ENCODE peak calls at places on chromosomes 6 and 20, in six cellular contexts. Z is sigmoid colon, G is LNCaP clone FGC, F is heart right ventricle, P is stomach, S is IMR-90. O is an unnamed sample.

GRCh38 chr20:51221791-51222408 is 199.0 kb upstream of the KCNG1 start:
- DNase-seq in Z (no peak), G (peak), F (no peak), P (no peak), S (peak), O (peak)

GRCh38 chr20:58397429-58397828 is 8.4 kb downstream of the VAPB start:
- DNase-seq in Z (no peak), G (no peak), F (no peak), P (no peak), S (no peak), O (no peak)

GRCh38 chr6:20771427-20771826 is 237.2 kb downstream of the CDKAL1 start:
- DNase-seq in Z (no peak), G (no peak), F (no peak), P (no peak), S (no peak), O (no peak)

GRCh38 chr6:100134297-100134696 is 140.3 kb upstream of the MCHR2 start:
- DNase-seq in Z (no peak), G (no peak), F (no peak), P (no peak), S (no peak), O (no peak)

GRCh38 chr6:1396952-1397868 is 7.8 kb downstream of the FOXF2 start:
- DNase-seq in Z (peak), G (peak), F (peak), P (peak), S (peak), O (peak)

GRCh38 chr20:8018928-8019177 is 708 bp downstream of the TMX4 start:
- DNase-seq in Z (no peak), G (no peak), F (no peak), P (no peak), S (peak), O (peak)

GRCh38 chr6:44199883-44200282 is 16.8 kb upstream of the MYMX start:
- DNase-seq in Z (no peak), G (no peak), F (no peak), P (no peak), S (no peak), O (no peak)

GRCh38 chr20:40563296-40563950 is 125.6 kb downstream of the MAFB start:
- DNase-seq in Z (no peak), G (peak), F (peak), P (peak), S (no peak), O (peak)

GRCh38 chr6:112457891-112458290 is 110.8 kb downstream of the RFPL4B start:
- DNase-seq in Z (no peak), G (no peak), F (no peak), P (no peak), S (no peak), O (no peak)

GRCh38 chr6:41008011-41008410 is 31.0 kb downstream of the UNC5CL start:
- DNase-seq in Z (no peak), G (no peak), F (no peak), P (no peak), S (no peak), O (no peak)

GRCh38 chr6:110398778-110399177 is 16.6 kb downstream of the DDO start:
- DNase-seq in Z (no peak), G (no peak), F (no peak), P (no peak), S (peak), O (peak)

GRCh38 chr20:12355185-12355584 is 437.5 kb downstream of the BTBD3 start:
- DNase-seq in Z (no peak), G (no peak), F (no peak), P (no peak), S (no peak), O (no peak)

GRCh38 chr6:77463881-77464867 is 883 bp upstream of the HTR1B start:
- DNase-seq in Z (peak), G (no peak), F (no peak), P (no peak), S (no peak), O (peak)

GRCh38 chr6:77466055-77467028 is 3.1 kb upstream of the HTR1B start:
- DNase-seq in Z (no peak), G (no peak), F (no peak), P (peak), S (peak), O (peak)

GRCh38 chr6:77463308-77463880 is at the start of gene HTR1B:
- DNase-seq in Z (peak), G (no peak), F (no peak), P (peak), S (peak), O (peak)

GRCh38 chr6:77461796-77462195 is 1.5 kb downstream of the HTR1B start:
- DNase-seq in Z (no peak), G (no peak), F (no peak), P (no peak), S (no peak), O (no peak)

GRCh38 chr6:77462359-77463307 is 658 bp downstream of the HTR1B start:
- DNase-seq in Z (peak), G (no peak), F (no peak), P (peak), S (no peak), O (peak)
- TF ChIP-seq CTCF in Z (no peak), G (no peak), F (peak), P (no peak), S (peak), O (peak)

GRCh38 chr6:18019539-18020534 is 32.4 kb upstream of the KIF13A start:
- DNase-seq in Z (no peak), G (no peak), F (peak), P (no peak), S (no peak), O (no peak)
- H3K4me3 ChIP-seq in Z (no peak), G (no peak), F (no peak), P (peak), S (no peak), O (no peak)

GRCh38 chr6:73943401-73943800 is 247.4 kb downstream of the CD109 start:
- DNase-seq in Z (no peak), G (no peak), F (no peak), P (no peak), S (no peak), O (no peak)
- TF ChIP-seq CTCF in Z (no peak), G (no peak), F (no peak), P (no peak), S (no peak), O (no peak)

DNA sequence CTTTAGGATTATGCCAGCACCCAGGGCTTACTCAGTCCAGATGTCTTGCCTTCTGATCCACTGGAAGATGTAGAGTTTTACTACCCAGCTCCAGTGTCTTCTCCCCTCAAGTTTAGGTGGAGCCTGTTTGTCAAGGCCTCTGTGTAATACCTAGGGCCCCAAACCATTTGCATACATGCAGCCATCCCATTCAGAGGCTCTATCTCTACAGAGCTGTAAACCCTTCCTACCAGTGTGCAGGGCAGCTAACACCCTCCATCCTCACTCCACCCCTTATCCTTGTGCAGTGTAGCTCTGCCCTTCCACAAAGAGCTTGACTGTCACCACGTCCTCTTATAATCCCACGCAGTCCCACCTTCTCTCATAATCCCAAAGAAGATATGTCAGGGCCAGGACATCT is 84.8 kb upstream of the SHLD1 start:
- DNase-seq in Z (no peak), G (no peak), F (no peak), P (no peak), S (no peak), O (no peak)
- H3K4me3 ChIP-seq in Z (no peak), G (no peak), F (no peak), P (no peak), S (no peak), O (no peak)

DNA sequence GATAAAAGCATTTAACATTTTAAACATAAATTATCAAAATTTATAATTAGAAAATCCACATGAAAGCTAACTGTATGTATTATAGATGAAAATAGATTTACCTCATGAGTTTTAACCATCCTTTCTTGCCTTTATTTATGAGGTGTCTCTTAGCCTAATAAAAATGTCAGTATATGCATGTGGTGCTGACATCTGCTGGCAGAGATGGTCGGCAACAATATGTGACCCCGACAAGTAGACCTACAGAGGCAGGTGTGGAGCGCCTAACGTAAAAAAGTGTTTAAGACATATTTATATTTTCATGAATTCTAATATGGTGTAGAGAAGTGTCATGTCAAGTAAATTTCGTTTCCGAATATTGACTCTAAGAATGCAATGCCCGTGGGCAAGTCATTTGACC is 149.0 kb upstream of the FUT9 start:
- DNase-seq in Z (no peak), G (no peak), F (no peak), P (peak), S (no peak), O (no peak)
- TF ChIP-seq CTCF in Z (no peak), G (peak), F (peak), P (no peak), S (no peak), O (peak)

GRCh38 chr6:77650098-77650663 is 2.7 kb upstream of the MEI4 start:
- DNase-seq in Z (peak), G (no peak), F (peak), P (no peak), S (no peak), O (peak)
- H3K4me3 ChIP-seq in Z (no peak), G (no peak), F (no peak), P (peak), S (no peak), O (peak)

GRCh38 chr20:48656120-48656519 is 171.7 kb downstream of the PREX1 start:
- DNase-seq in Z (no peak), G (no peak), F (no peak), P (no peak), S (no peak), O (no peak)

GRCh38 chr20:48658198-48658476 is 169.7 kb downstream of the PREX1 start:
- DNase-seq in Z (no peak), G (no peak), F (no peak), P (no peak), S (no peak), O (no peak)

GRCh38 chr20:48658505-48658904 is 169.3 kb downstream of the PREX1 start:
- DNase-seq in Z (no peak), G (no peak), F (no peak), P (no peak), S (no peak), O (no peak)

GRCh38 chr20:48657426-48658197 is 170.2 kb downstream of the PREX1 start:
- DNase-seq in Z (peak), G (no peak), F (no peak), P (peak), S (peak), O (peak)

DNA sequence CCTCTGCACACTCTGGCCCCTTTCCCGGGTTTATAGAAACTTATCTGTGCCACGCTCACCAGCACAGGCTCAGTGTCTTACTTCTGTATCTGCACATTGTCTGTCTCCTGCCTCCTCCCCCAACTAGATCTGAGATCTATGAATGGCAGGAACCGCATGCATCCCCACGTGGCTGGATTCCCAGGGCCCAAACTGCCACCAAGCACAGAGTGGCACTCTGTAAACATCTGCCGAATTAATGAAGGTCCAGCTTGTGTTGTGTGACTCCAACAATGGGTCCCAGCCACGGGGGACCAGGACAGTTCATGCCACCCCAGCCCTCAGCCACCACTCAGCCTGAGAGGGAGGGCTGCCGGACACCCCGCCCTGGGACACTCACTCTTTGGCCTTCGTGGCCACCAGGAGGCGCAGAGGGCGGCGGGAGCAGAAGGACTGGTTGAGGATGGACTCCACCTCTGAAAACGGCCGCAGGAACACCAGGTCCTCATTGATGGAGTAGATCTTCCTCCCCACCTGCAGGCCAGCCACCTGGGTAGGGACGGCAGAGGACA is 171.1 kb downstream of the PREX1 start:
- DNase-seq in Z (no peak), G (no peak), F (no peak), P (peak), S (no peak), O (no peak)
- TF ChIP-seq CTCF in Z (no peak), G (peak), F (no peak), P (no peak), S (no peak), O (no peak)

DNA sequence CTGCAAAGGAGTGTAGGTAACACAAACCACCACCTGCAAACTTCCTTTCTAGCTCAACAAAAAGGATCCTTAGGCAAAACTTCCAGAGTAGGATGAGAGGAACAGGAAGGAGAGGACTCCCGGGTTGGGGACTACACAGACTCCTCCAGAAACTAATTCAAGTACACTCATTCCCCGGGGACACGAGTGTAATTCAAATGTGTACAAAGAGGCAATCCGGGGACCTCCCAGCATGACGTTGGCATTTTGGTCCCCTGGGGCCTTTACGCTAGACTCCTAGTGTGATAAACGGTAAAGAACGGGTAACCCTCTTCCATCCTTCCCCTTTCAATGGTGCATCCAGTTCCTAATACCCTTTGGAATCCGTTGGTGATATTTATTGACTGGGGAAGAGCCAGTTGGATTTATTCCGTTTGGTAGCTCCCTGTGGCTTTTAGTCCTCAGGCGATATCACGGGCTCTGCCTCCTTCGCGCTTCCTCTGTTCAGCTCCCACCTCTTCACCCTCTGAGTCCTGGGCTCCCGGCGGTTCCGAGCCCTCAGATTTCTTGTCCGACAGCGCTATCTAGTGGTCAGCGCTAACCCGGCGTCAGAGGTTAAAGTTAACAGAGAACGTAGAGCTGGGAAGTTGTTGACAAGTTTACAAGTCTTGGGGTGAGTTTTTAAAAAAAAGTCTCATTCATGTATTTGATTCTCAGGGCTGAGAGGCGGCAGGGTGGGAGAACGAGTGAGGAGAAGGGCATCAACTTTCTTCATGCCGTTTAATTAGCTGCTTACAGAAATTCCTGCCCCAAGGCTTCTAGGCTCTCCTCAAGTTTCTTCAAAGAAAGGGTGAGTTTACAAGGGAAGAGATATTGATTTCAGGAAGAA is 2.9 kb upstream of the COL12A1 start:
- DNase-seq in Z (peak), G (no peak), F (peak), P (peak), S (peak), O (peak)
- H3K4me3 ChIP-seq in Z (no peak), G (no peak), F (no peak), P (peak), S (no peak), O (no peak)

GRCh38 chr6:55964136-55964535 is 88.7 kb upstream of the BMP5 start:
- DNase-seq in Z (no peak), G (no peak), F (no peak), P (no peak), S (no peak), O (no peak)

GRCh38 chr6:55960344-55960743 is 85.0 kb upstream of the BMP5 start:
- DNase-seq in Z (no peak), G (no peak), F (no peak), P (no peak), S (no peak), O (no peak)

GRCh38 chr6:55957961-55958422 is 82.6 kb upstream of the BMP5 start:
- DNase-seq in Z (no peak), G (no peak), F (no peak), P (no peak), S (peak), O (peak)

GRCh38 chr6:55958790-55959189 is 83.4 kb upstream of the BMP5 start:
- DNase-seq in Z (no peak), G (no peak), F (no peak), P (no peak), S (no peak), O (no peak)

GRCh38 chr6:55963301-55963700 is 87.9 kb upstream of the BMP5 start:
- DNase-seq in Z (no peak), G (no peak), F (no peak), P (no peak), S (no peak), O (no peak)
- TF ChIP-seq CTCF in Z (no peak), G (no peak), F (no peak), P (no peak), S (peak), O (peak)

DNA sequence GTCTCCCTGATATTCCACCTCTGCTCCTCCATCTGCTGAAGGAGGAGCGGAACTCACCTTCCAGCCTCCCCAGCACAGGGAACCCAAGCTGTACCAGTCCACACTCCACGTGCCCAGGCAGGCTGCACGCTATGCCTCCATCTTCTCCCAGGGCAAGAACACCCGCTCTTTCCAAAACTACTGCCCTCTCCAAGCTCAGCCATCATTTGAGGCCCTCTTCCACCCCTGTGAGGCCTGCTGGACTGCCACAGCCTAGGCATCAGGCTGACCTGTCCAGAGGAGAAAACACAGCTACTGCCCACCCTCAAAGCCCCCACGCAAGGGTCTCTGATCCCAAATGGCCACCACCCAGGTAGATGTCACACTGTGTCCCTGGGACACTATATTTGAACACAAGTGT is 99.9 kb downstream of the PRND start:
- DNase-seq in Z (peak), G (no peak), F (no peak), P (no peak), S (no peak), O (no peak)
- H3K4me3 ChIP-seq in Z (no peak), G (no peak), F (no peak), P (peak), S (no peak), O (no peak)

O was measured in astrocyte of the spinal cord.